ENCODE peak calls at places on chromosomes 3 and 15, in eight cellular contexts. R is A549, A is stomach, H is body of pancreas, E is heart left ventricle, S is transverse colon, N is IMR-90, J is esophagus squamous epithelium. O is an unnamed sample.

GRCh38 chr3:101453966-101454365 is 59.0 kb downstream of the SENP7 start:
- DNase-seq in A (no peak), E (no peak), N (peak), S (no peak), J (no peak), H (no peak), R (no peak), O (no peak)

GRCh38 chr15:55917881-55918296 is 75.5 kb downstream of the NEDD4 start:
- DNase-seq in J (no peak), R (peak), N (peak), H (peak), E (no peak), S (peak), A (peak), O (no peak)

GRCh38 chr3:25911525-25912295 is 121.8 kb downstream of the OXSM start:
- DNase-seq in J (no peak), S (no peak), E (no peak), A (no peak), N (no peak), H (no peak), R (no peak), O (no peak)

GRCh38 chr15:38610748-38611147 is 46.1 kb upstream of the RASGRP1 start:
- DNase-seq in N (no peak), A (no peak), J (no peak), E (no peak), H (no peak), R (no peak), S (no peak), O (no peak)

GRCh38 chr3:148911173-148911572 is 46.1 kb downstream of the CPA3 start:
- DNase-seq in S (no peak), H (no peak), R (no peak), J (no peak), E (no peak), A (no peak), N (no peak), O (no peak)

GRCh38 chr3:140468407-140468806 is 209.5 kb upstream of the TRIM42 start:
- DNase-seq in N (no peak), E (no peak), J (no peak), A (no peak), H (no peak), R (no peak), S (no peak), O (peak)

GRCh38 chr3:71930056-71930991 is 145.4 kb upstream of the PROK2 start:
- DNase-seq in A (no peak), E (no peak), J (no peak), S (no peak), H (no peak), R (peak), N (peak), O (no peak)

GRCh38 chr3:102299125-102299877 is 135.5 kb upstream of the ZPLD1 start:
- DNase-seq in E (no peak), J (no peak), R (no peak), N (no peak), H (no peak), A (no peak), S (no peak), O (no peak)

GRCh38 chr3:38247366-38248035 is 18.1 kb upstream of the SLC22A13 start:
- DNase-seq in A (no peak), H (no peak), S (no peak), R (peak), N (peak), J (no peak), E (no peak), O (no peak)

GRCh38 chr3:142648950-142649349 is 52.8 kb downstream of the PLS1 start:
- DNase-seq in E (no peak), A (no peak), S (no peak), N (no peak), H (no peak), J (no peak), R (no peak), O (no peak)

GRCh38 chr15:52255935-52256334 is 39.7 kb downstream of the MYO5C start:
- DNase-seq in S (no peak), E (no peak), N (no peak), J (no peak), A (no peak), R (no peak), H (no peak), O (no peak)

GRCh38 chr3:194874783-194875182 is 189.1 kb downstream of the FAM43A start:
- DNase-seq in R (no peak), H (no peak), A (no peak), J (no peak), S (no peak), E (no peak), N (no peak), O (peak)

GRCh38 chr15:87874896-87875661 is 381.5 kb downstream of the NTRK3 start:
- DNase-seq in S (no peak), E (no peak), J (no peak), H (no peak), R (no peak), N (peak), A (no peak), O (no peak)

GRCh38 chr3:57434041-57434440 is 110.1 kb downstream of the DNAH12 start:
- DNase-seq in H (no peak), A (no peak), R (peak), N (peak), E (no peak), J (no peak), S (no peak), O (no peak)

GRCh38 chr3:127542441-127542952 is 48.0 kb downstream of the TPRA1 start:
- DNase-seq in S (peak), H (peak), E (no peak), R (no peak), A (peak), N (no peak), J (no peak), O (no peak)

GRCh38 chr3:8301977-8302589 is 199.5 kb upstream of the LMCD1 start:
- DNase-seq in R (peak), H (no peak), J (no peak), S (no peak), E (no peak), N (peak), A (no peak), O (no peak)

GRCh38 chr3:57391767-57392166 is 99.3 kb upstream of the ASB14 start:
- DNase-seq in R (no peak), J (no peak), A (no peak), H (no peak), S (no peak), E (no peak), N (no peak), O (no peak)

GRCh38 chr3:86563358-86563970 is 427.5 kb downstream of the VGLL3 start:
- DNase-seq in R (peak), N (peak), H (no peak), S (no peak), A (no peak), E (no peak), J (no peak), O (no peak)

GRCh38 chr3:7333125-7333524 is 472.2 kb downstream of the GRM7 start:
- DNase-seq in E (no peak), N (no peak), H (no peak), S (no peak), A (no peak), J (no peak), R (no peak), O (no peak)

GRCh38 chr3:149658444-149659172 is 783 bp upstream of the WWTR1 start:
- DNase-seq in J (no peak), E (peak), R (no peak), S (peak), N (peak), H (peak), A (peak), O (peak)

GRCh38 chr3:72214065-72215048 is 429.4 kb upstream of the PROK2 start:
- DNase-seq in A (no peak), E (no peak), S (no peak), H (no peak), J (no peak), N (no peak), R (no peak), O (no peak)

GRCh38 chr15:84992157-84992940 is 10.7 kb downstream of the PDE8A start:
- DNase-seq in A (peak), R (peak), N (peak), J (no peak), H (no peak), S (peak), E (no peak), O (no peak)

GRCh38 chr3:108486910-108487309 is 23.5 kb downstream of the MYH15 start:
- DNase-seq in S (no peak), H (no peak), R (peak), J (no peak), N (peak), A (no peak), E (peak), O (no peak)

GRCh38 chr15:76330281-76330680 is 6.3 kb upstream of the ISL2 start:
- DNase-seq in E (peak), H (peak), J (no peak), S (peak), A (peak), R (peak), N (peak), O (peak)

GRCh38 chr3:12369029-12369428 is 80.2 kb downstream of the PPARG start:
- DNase-seq in J (no peak), R (no peak), A (no peak), E (no peak), N (no peak), S (no peak), H (no peak), O (no peak)

GRCh38 chr15:69037482-69037881 is 23.0 kb downstream of the NOX5 start:
- DNase-seq in N (no peak), R (no peak), S (no peak), E (no peak), A (no peak), J (no peak), H (no peak), O (peak)

GRCh38 chr15:70101459-70102113 is 3.9 kb upstream of the TLE3 start:
- DNase-seq in E (peak), N (peak), H (peak), R (peak), S (peak), J (no peak), A (peak), O (no peak)
- TF ChIP-seq POLR2A in E (no peak), N (no peak), H (no peak), R (no peak), S (no peak), J (no peak), A (no peak), O (no peak)

DNA sequence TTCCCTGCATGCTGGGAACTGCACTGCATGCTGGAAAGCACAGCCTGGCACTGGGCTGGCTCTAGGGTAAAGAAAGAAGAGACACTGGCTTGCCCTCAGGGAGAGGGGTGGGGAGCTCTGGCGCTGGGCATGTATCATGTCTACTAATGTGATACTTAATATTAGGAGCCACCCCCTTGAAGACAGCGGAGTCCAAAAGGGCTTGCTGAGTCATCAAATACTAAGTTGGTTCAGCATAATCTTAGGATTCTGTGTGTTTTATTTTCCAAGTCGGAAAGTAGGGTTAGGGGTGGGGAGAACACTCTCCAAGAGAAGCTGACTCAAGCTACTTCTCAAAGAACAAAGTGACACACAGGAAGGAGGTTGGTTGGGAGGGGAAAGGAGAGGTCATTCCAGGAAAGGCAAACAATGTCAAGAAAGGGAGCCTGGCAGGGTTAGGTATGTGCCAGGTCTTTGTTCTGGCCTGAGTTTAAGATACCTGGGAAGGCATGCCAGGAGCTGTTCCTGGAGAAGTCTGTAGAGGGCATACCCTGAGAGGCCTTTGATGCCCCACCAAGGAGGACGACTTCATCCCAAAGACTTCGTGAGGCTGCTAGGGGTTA is 237.8 kb upstream of the NR2E3 start:
- DNase-seq in R (peak), A (peak), H (peak), S (no peak), E (no peak), J (no peak), N (no peak), O (no peak)
- TF ChIP-seq CTCF in R (peak), A (no peak), H (peak), S (no peak), E (peak), J (peak), N (peak), O (no peak)

GRCh38 chr3:172140499-172141391 is 101.4 kb downstream of the FNDC3B start:
- DNase-seq in A (no peak), N (peak), E (no peak), S (peak), H (peak), R (peak), J (no peak), O (no peak)
- TF ChIP-seq POLR2A in A (no peak), N (no peak), E (no peak), S (peak), H (peak), R (no peak), J (no peak), O (no peak)

GRCh38 chr3:65689436-65689835 is 349.3 kb downstream of the MAGI1 start:
- DNase-seq in S (no peak), A (no peak), J (no peak), E (no peak), N (no peak), R (no peak), H (no peak), O (no peak)
- TF ChIP-seq CTCF in S (no peak), A (no peak), J (no peak), E (no peak), N (no peak), R (no peak), H (no peak), O (no peak)

GRCh38 chr15:70195808-70196304 is 98.1 kb upstream of the TLE3 start:
- DNase-seq in J (no peak), H (peak), S (peak), N (peak), R (peak), A (peak), E (peak), O (peak)
- TF ChIP-seq POLR2A in J (no peak), H (no peak), S (no peak), N (no peak), R (no peak), A (no peak), E (no peak), O (no peak)

GRCh38 chr15:42057744-42058646 is 36.4 kb downstream of the PLA2G4D start:
- DNase-seq in S (no peak), J (no peak), N (no peak), H (no peak), A (no peak), E (no peak), R (no peak), O (peak)

GRCh38 chr15:42058791-42059190 is 35.6 kb downstream of the PLA2G4D start:
- DNase-seq in E (no peak), S (no peak), N (no peak), A (no peak), H (no peak), R (no peak), J (no peak), O (no peak)

GRCh38 chr15:42059661-42060476 is 34.5 kb downstream of the PLA2G4D start:
- DNase-seq in S (peak), J (no peak), A (peak), N (peak), E (no peak), H (peak), R (peak), O (peak)

GRCh38 chr15:42053914-42054313 is 33.1 kb upstream of the PLA2G4E start:
- DNase-seq in A (peak), S (no peak), J (no peak), H (peak), E (no peak), R (no peak), N (no peak), O (no peak)

DNA sequence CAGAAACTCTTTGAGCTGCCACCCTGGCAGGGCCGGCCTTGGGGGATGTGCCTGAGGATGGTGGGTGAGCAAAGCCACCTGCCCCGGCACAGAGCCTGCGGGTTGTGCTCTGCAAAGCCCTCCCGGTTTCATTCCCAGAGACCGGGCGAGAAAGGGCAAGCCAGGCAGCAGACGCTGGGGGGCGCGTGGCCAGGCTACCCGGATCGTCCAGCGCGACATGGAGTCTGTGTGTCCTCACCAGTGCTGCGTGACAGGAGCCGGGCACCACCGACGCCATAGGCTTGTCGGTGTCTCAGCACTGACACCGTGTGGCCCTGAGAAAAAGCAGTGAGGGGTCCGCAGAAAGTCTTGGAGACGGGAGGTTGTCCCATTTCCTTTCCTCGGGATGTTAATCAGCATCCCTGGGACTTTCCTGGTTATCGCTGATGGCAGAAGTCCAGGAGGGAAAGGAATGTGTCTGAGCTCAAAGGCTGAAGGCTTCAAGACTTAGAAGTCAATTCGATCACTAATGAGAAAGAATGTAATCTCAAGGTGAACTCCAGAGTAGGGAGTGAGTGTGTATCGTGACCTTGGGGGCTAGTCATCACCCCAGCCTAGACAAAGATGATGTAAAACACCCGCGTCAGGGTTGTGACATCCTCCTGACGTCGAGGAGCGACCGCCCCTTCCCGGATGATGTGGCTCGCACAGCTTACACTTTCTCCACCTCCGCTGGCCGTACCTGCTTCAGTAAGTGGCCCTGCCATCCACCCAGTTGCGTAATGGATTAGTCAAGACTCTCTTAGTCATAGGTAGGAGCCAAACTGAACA is 36.3 kb upstream of the PLA2G4E start:
- DNase-seq in N (peak), H (peak), E (peak), J (no peak), R (peak), S (peak), A (peak), O (peak)
- TF ChIP-seq CTCF in N (peak), H (peak), E (peak), J (peak), R (peak), S (peak), A (no peak), O (no peak)

GRCh38 chr3:129122697-129123055 is 1.1 kb upstream of the RAB43 start:
- DNase-seq in N (no peak), A (peak), R (no peak), S (peak), E (no peak), J (no peak), H (peak), O (no peak)

GRCh38 chr3:129120254-129121004 is 1.2 kb downstream of the RAB43 start:
- DNase-seq in S (peak), J (peak), E (peak), R (peak), H (peak), N (peak), A (peak), O (peak)

GRCh38 chr3:129119365-129120100 is 2.1 kb downstream of the RAB43 start:
- DNase-seq in H (peak), R (no peak), A (peak), S (peak), E (no peak), J (no peak), N (no peak), O (no peak)

GRCh38 chr3:129121792-129122696 is at the start of gene RAB43:
- DNase-seq in R (peak), N (peak), A (peak), J (peak), E (peak), H (peak), S (peak), O (peak)

DNA sequence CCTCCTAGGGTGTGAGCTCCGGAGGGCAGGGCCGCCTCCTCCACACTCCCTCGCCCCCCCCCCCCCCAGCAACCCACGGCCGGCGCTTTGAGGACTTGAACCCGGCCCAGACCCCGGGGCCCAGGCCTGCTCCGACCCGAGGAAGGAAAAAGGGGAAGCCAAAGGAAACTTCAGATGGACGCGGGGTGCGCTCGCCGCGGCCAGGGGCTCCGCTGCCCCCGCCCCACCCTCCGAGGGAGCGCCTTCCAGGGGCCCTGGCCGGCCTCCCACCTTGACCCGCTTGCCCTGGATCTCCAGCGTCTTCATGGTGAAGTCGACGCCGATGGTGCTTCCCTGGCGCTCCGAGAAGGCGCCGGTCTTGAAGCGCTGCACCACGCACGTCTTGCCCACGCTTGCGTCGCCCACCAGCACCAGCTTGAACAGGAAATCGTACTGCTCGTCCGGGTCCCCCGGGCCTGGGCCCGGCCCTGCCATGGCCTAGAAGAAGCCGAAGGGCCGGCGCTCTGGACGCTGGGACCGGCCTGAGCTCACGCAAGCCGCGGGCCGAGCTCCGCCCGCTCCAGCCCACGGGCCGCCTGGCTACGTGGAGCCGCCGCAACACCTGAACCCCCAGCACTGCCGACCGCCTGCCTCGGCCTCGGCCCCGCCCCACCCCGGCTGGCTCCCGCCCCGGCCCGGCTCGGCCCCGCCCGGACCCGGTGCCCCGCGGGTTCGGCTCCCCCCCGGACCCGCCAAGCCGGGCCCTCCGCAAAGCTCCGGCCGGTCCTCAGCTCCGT is 400 bp downstream of the RAB43 start:
- DNase-seq in R (no peak), A (peak), S (peak), N (peak), E (no peak), J (no peak), H (peak), O (no peak)
- TF ChIP-seq POLR2A in R (no peak), A (no peak), S (peak), N (peak), E (no peak), J (no peak), H (no peak), O (no peak)

GRCh38 chr3:52044869-52045616 is 11.3 kb downstream of the DUSP7 start:
- DNase-seq in J (no peak), R (no peak), N (no peak), H (no peak), E (no peak), A (no peak), S (no peak), O (no peak)
- TF ChIP-seq CTCF in J (no peak), R (no peak), N (no peak), H (no peak), E (no peak), A (no peak), S (no peak), O (no peak)

O was measured in lower leg skin.